ENCODE peak calls at places on chromosome 6, in seven cellular contexts. J, H, F, Z, Q, V and S are unnamed samples.
A peak's percentile ranks its signal among the peaks of the same experiment; 100 is the strongest.

GRCh38 chr6:106163446-106163965 is 77.4 kb downstream of the PRDM1 start:
- DNase-seq in J (peak; percentile 47), H (peak; percentile 58), F (peak; percentile 59), Z (no peak), Q (no peak), V (no peak), S (no peak)

GRCh38 chr6:169724554-169725269 is 412 bp upstream of the PHF10 start:
- DNase-seq in J (peak; percentile 77), H (no peak), F (peak; percentile 61), Z (peak; percentile 88), Q (peak; percentile 64), V (peak; percentile 53), S (no peak)

GRCh38 chr6:16337280-16337975 is 99.0 kb downstream of the GMPR start:
- DNase-seq in J (no peak), H (peak; percentile 76), F (no peak), Z (peak; percentile 98), Q (no peak), V (no peak), S (no peak)

GRCh38 chr6:147046131-147046530 is 158.1 kb upstream of the STXBP5 start:
- DNase-seq in J (no peak), H (no peak), F (peak; percentile 21), Z (no peak), Q (no peak), V (no peak), S (no peak)

GRCh38 chr6:143015300-143015706 is 45.4 kb upstream of the AIG1 start:
- DNase-seq in J (no peak), H (no peak), F (no peak), Z (no peak), Q (no peak), V (no peak), S (peak; percentile 33)

GRCh38 chr6:104462811-104463599 is 396.7 kb downstream of the HACE1 start:
- DNase-seq in J (no peak), H (no peak), F (no peak), Z (no peak), Q (no peak), V (no peak), S (no peak)

GRCh38 chr6:75317503-75318206 is 33.1 kb upstream of the TMEM30A start:
- DNase-seq in J (no peak), H (no peak), F (no peak), Z (no peak), Q (no peak), V (no peak), S (no peak)

GRCh38 chr6:127841811-127842210 is 59.0 kb downstream of the THEMIS start:
- DNase-seq in J (no peak), H (no peak), F (no peak), Z (no peak), Q (no peak), V (no peak), S (no peak)

GRCh38 chr6:166551797-166552495 is 34.5 kb downstream of the RAMACL start:
- DNase-seq in J (no peak), H (no peak), F (no peak), Z (no peak), Q (no peak), V (no peak), S (no peak)